ENCODE peak calls at places on chromosomes 16 and 17, in five cellular contexts. G, H, A, K and Q are unnamed samples.

GRCh38 chr17:40582328-40582901 is 17.1 kb upstream of the CCR7 start:
- DNase-seq in A (no peak), K (no peak), H (no peak), G (no peak), Q (no peak)

GRCh38 chr17:20173091-20173490 is 163.9 kb downstream of the SPECC1 start:
- DNase-seq in G (peak; percentile 12), H (no peak), K (no peak), A (no peak), Q (no peak)

GRCh38 chr17:48814504-48814903 is 2.5 kb downstream of the TTLL6 start:
- DNase-seq in H (peak; percentile 37), A (peak; percentile 72), K (peak; percentile 76), G (peak; percentile 66), Q (peak; percentile 80)

GRCh38 chr17:42913981-42914617 is 13.5 kb downstream of the G6PC1 start:
- DNase-seq in A (peak; percentile 19), K (no peak), H (no peak), G (no peak), Q (no peak)

GRCh38 chr17:33519692-33520091 is 226.6 kb upstream of the ASIC2 start:
- DNase-seq in H (no peak), G (no peak), K (no peak), A (no peak), Q (peak; percentile 11)

GRCh38 chr17:73394523-73395450 is 83.0 kb upstream of the CDC42EP4 start:
- DNase-seq in G (no peak), A (no peak), H (no peak), K (no peak), Q (no peak)

GRCh38 chr16:10950393-10950792 is 6.0 kb downstream of the CLEC16A start:
- DNase-seq in G (no peak), A (no peak), K (no peak), H (no peak), Q (no peak)

GRCh38 chr17:1744551-1745512 is 2.2 kb downstream of the SERPINF2 start:
- DNase-seq in A (no peak), K (no peak), G (no peak), H (no peak), Q (no peak)

GRCh38 chr17:62910277-62910676 is 55.8 kb upstream of the TANC2 start:
- DNase-seq in K (no peak), G (no peak), H (no peak), A (no peak), Q (no peak)

GRCh38 chr17:40530988-40531971 is 29.9 kb upstream of the TNS4 start:
- DNase-seq in G (no peak), H (no peak), K (no peak), A (no peak), Q (no peak)

GRCh38 chr17:45129426-45129939 is 2.8 kb downstream of the PLCD3 start:
- DNase-seq in K (no peak), A (peak; percentile 77), G (peak; percentile 89), H (no peak), Q (no peak)

GRCh38 chr16:70267516-70267915 is 15.8 kb upstream of the EXOSC6 start:
- DNase-seq in H (peak; percentile 55), G (peak; percentile 72), A (peak; percentile 67), K (peak; percentile 69), Q (peak; percentile 43)

GRCh38 chr17:40075216-40076100 is 12.7 kb downstream of the THRA start:
- DNase-seq in A (peak; percentile 75), G (peak; percentile 71), K (peak; percentile 92), H (peak; percentile 48), Q (peak; percentile 71)

GRCh38 chr16:86905302-86905701 is 327.0 kb downstream of the FOXL1 start:
- DNase-seq in G (no peak), A (no peak), H (no peak), K (no peak), Q (no peak)

GRCh38 chr17:15194859-15195277 is 70.3 kb downstream of the PMP22 start:
- DNase-seq in G (no peak), K (no peak), A (no peak), H (peak; percentile 2), Q (no peak)

DNA sequence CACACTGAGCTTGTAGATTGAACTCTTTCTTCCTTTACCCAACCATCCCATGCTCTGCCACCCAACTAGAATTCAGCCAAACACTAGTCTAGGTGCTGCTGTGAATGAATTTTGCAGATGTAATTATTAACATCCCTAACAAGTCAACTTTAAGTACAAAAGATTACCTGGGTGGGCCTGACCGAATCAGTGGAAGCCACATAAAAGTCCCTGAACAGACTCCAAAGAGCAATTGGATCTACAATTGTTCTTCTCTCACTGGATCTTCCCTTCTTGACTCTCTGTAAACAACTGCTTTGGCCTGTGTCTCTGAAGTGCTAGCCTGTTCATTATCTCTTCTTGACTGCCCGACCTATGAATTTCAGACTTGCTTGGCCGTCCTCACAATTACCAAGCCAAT is 67.9 kb downstream of the PMP22 start:
- DNase-seq in A (no peak), K (no peak), G (no peak), H (no peak), Q (no peak)
- TF ChIP-seq MAFK in A (no peak), K (no peak), G (no peak), H (no peak), Q (no peak)

DNA sequence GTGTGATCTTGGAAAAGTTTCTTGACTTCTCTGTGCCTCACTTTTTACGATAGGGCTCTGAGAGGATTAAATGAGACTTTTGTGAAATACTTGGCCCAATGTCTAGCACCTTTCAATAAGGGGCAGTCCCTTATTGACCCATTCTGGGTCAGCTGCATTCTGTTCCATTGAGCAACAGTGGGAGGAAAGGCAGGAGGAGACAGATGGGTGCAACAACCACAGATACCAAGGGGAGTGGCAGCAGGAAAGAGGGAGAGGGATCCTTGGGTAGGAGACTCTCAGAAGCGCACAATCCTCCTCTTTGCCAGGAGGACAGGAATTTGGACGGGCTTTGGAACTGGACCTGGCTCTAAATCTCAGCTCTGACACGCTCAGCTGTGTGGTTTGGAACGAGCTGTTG is 3.5 kb downstream of the PIPOX start:
- DNase-seq in A (no peak), H (no peak), G (no peak), K (no peak), Q (no peak)
- TF ChIP-seq MAFK in A (no peak), H (no peak), G (no peak), K (no peak), Q (no peak)

DNA sequence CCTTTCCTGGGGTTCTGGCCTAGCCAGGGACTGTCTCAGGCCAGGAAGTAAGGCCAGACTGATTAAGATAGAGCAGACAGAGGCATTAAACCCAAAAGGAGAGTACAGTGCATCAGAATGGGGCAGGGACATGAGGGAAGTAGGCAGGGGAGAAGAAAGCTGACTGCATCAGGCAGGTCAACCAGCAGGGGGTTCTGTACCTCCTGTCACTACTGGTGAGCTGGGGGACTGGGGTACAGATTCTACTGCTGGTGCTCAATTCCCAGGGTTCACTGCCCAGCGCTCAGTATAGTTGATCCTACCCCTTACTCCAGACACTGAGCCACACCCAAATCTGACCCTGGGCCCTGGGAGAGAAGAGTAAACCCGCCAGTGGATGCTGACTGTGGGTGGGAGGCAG is 12.9 kb upstream of the MTMR4 start:
- DNase-seq in H (no peak), G (no peak), A (no peak), K (no peak), Q (no peak)
- TF ChIP-seq MAFK in H (no peak), G (no peak), A (no peak), K (no peak), Q (no peak)

DNA sequence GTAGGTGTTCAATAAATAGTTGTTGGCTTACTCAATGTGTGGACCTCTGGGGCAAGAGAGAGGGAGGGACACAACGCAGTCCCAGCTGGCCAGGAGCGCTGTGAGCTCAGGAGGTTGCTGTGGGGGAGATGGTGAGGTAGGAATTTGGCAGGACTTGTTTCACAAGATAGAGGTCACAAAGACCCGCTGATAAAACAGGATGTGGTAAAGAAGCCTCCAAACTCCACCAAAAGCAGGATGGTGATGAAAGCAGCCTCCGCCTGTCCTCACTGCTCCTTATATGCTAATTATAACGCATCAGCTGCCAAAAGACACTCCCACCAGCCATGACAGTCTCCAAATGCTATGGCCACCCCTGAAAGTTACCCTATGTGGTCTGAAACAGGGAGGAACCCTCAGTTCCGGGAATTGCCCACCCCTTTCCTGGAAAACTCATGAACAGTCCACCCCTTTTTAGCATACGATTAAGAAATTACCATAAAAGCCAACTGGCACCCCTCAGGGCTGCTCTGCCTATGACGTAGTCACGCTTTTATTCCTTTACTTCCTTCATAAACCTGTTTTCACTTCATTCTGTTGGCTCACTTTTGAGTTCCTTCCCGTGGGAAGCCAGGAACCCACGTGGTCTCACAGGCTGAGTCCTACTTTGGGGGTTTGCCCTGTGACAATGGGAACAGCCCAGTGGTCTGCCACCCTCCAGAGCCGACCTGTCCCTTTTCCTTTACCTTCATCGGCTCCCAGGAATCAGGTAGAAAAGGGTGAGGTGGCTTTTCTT is 5.3 kb upstream of the EIF4A3 start:
- DNase-seq in G (no peak), K (no peak), H (peak; percentile 69), A (no peak), Q (no peak)
- TF ChIP-seq MAFK in G (no peak), K (no peak), H (no peak), A (no peak), Q (no peak)

GRCh38 chr16:72789465-72789864 is 258.5 kb downstream of the ZFHX3 start:
- DNase-seq in H (no peak), K (no peak), A (no peak), G (no peak), Q (no peak)

GRCh38 chr16:72787130-72787518 is 260.8 kb downstream of the ZFHX3 start:
- DNase-seq in A (no peak), K (peak; percentile 50), H (no peak), G (no peak), Q (no peak)

GRCh38 chr16:72789921-72790320 is 258.0 kb downstream of the ZFHX3 start:
- DNase-seq in K (no peak), G (no peak), H (no peak), A (no peak), Q (no peak)

GRCh38 chr16:72787519-72788268 is 260.2 kb downstream of the ZFHX3 start:
- DNase-seq in G (no peak), K (peak; percentile 73), H (peak; percentile 94), A (no peak), Q (no peak)

DNA sequence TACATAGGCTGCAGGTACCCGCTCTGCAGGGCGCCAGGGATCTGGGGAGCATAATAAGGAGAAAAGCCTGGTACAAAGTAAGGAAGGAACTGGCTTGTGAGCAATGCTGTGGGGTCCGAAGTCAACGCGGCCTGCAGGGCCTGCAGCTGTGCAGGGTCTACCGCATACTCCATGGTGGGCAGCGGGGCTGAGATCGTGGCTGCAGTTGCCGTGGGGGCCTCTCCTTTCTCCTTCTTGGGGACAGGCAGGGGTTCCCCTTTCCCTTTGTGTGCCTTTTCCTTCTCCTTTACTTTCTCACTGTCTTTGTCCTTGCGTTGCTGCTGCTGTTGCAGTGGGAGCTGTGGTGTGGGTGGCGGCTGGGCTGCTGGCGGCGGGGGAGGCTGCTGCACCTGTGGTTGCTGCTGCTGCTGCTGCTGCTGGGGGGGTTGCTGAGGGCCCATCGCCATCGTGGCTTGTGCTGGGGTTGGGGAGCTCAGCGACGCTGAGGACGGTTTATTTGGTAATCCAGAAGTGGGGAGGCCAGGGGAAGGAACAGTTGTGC is 259.6 kb downstream of the ZFHX3 start:
- DNase-seq in G (no peak), K (no peak), H (no peak), A (no peak), Q (no peak)
- TF ChIP-seq MAFK in G (no peak), K (no peak), H (no peak), A (no peak), Q (no peak)

GRCh38 chr17:50279181-50279526 is 4.9 kb downstream of the TMEM92 start:
- DNase-seq in G (no peak), K (no peak), A (no peak), H (peak; percentile 38), Q (no peak)

GRCh38 chr17:50276588-50277356 is 2.5 kb downstream of the TMEM92 start:
- DNase-seq in K (no peak), G (peak; percentile 50), A (peak; percentile 51), H (no peak), Q (no peak)

GRCh38 chr17:50275279-50275678 is 1.0 kb downstream of the TMEM92 start:
- DNase-seq in H (no peak), A (no peak), K (no peak), G (no peak), Q (no peak)

GRCh38 chr17:50278526-50279180 is 4.4 kb downstream of the TMEM92 start:
- DNase-seq in A (no peak), H (no peak), K (no peak), G (no peak), Q (no peak)

GRCh38 chr17:50277357-50277754 is 3.1 kb downstream of the TMEM92 start:
- DNase-seq in G (no peak), H (no peak), K (no peak), A (no peak), Q (no peak)
- TF ChIP-seq MAFK in G (no peak), H (no peak), K (no peak), A (no peak), Q (no peak)